ENCODE peak calls at places on chromosomes 6 and 20, in nine cellular contexts. B, J, Y, Z, N, R, G, F and C are unnamed samples.

GRCh38 chr6:63295553-63295952 is 24.2 kb downstream of the LGSN start:
- DNase-seq in G (no peak), Y (no peak), B (no peak), N (no peak), Z (no peak), R (no peak), F (no peak), J (no peak), C (no peak)

GRCh38 chr6:109791301-109791700 is 100.2 kb downstream of the FIG4 start:
- DNase-seq in Z (peak), B (no peak), R (peak), J (no peak), G (peak), Y (no peak), F (no peak), N (no peak), C (no peak)

GRCh38 chr6:33651947-33652346 is 30.8 kb downstream of the ITPR3 start:
- DNase-seq in Z (peak), N (no peak), B (no peak), Y (no peak), G (no peak), J (no peak), R (no peak), F (no peak), C (no peak)

GRCh38 chr6:154402081-154402780 is 45.6 kb upstream of the IPCEF1 start:
- DNase-seq in N (no peak), G (no peak), Z (no peak), F (no peak), J (no peak), B (no peak), Y (no peak), R (no peak), C (no peak)

GRCh38 chr6:160002882-160003281 is 34.0 kb downstream of the IGF2R start:
- DNase-seq in F (no peak), J (no peak), N (no peak), R (no peak), G (no peak), Y (no peak), Z (no peak), B (no peak), C (no peak)

GRCh38 chr20:53805895-53806384 is 212.3 kb upstream of the ZNF217 start:
- DNase-seq in G (no peak), J (peak), B (no peak), N (no peak), F (no peak), R (no peak), Z (no peak), Y (no peak), C (no peak)

GRCh38 chr6:36249010-36249409 is 20.9 kb upstream of the PNPLA1 start:
- DNase-seq in F (no peak), Y (no peak), J (no peak), Z (no peak), R (no peak), N (no peak), G (no peak), B (no peak), C (no peak)

GRCh38 chr20:25238319-25239037 is 9.4 kb upstream of the PYGB start:
- DNase-seq in R (no peak), G (no peak), N (no peak), Y (no peak), Z (no peak), F (no peak), B (no peak), J (no peak), C (no peak)

GRCh38 chr6:31472259-31472658 is 25.7 kb upstream of the MICB start:
- DNase-seq in G (no peak), J (no peak), Y (no peak), Z (no peak), B (no peak), R (no peak), F (no peak), N (no peak), C (no peak)

GRCh38 chr20:8449120-8449519 is 317.1 kb downstream of the PLCB1 start:
- DNase-seq in N (no peak), J (no peak), F (no peak), Z (no peak), Y (no peak), R (no peak), G (no peak), B (no peak), C (no peak)

GRCh38 chr20:52779125-52779524 is 193.0 kb upstream of the TSHZ2 start:
- DNase-seq in R (no peak), Y (no peak), J (no peak), Z (no peak), F (no peak), G (no peak), B (no peak), N (no peak), C (no peak)

GRCh38 chr20:52789716-52790115 is 182.4 kb upstream of the TSHZ2 start:
- DNase-seq in B (no peak), Y (no peak), Z (no peak), F (no peak), R (no peak), N (no peak), G (no peak), J (no peak), C (no peak)

GRCh38 chr20:52785678-52786077 is 186.5 kb upstream of the TSHZ2 start:
- DNase-seq in J (no peak), N (no peak), Y (no peak), G (no peak), Z (no peak), B (no peak), F (no peak), R (peak), C (no peak)

DNA sequence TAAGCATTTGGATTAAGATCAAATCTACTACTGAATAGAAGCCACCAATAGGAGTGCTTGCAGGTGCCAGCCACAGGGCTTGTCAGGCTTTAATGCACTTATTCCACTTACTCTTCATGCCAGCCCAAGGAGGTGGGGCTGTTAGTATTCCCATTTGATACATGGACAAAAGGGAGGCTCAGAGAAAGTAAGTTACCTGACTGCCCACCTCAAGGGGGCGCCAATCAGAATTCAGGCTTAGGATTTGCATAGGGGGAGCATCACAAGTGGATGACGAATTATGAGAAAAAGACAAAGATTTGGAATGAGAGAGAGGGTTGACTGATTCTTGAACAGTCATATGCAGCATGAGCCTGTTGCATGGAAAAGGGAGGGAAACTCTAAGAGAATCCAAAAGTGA is 188.4 kb upstream of the TSHZ2 start:
- DNase-seq in Z (no peak), R (no peak), Y (no peak), F (no peak), B (no peak), N (no peak), J (no peak), G (peak), C (no peak)
- TF ChIP-seq CTCF in Z (no peak), R (no peak), Y (no peak), F (peak), B (peak), N (peak), J (no peak), G (peak), C (peak)

GRCh38 chr6:75143186-75143585 is 62.7 kb downstream of the COL12A1 start:
- DNase-seq in Z (no peak), B (no peak), F (no peak), Y (no peak), G (no peak), J (no peak), N (no peak), R (no peak), C (no peak)

GRCh38 chr6:75145211-75145610 is 60.6 kb downstream of the COL12A1 start:
- DNase-seq in R (no peak), G (no peak), F (no peak), Z (no peak), Y (peak), B (no peak), N (no peak), J (no peak), C (no peak)

GRCh38 chr6:75144396-75144795 is 61.5 kb downstream of the COL12A1 start:
- DNase-seq in N (no peak), G (no peak), J (no peak), Y (no peak), Z (no peak), B (no peak), R (no peak), F (no peak), C (no peak)

GRCh38 chr6:75147512-75147911 is 58.3 kb downstream of the COL12A1 start:
- DNase-seq in G (no peak), Y (no peak), R (no peak), F (peak), N (no peak), B (no peak), J (no peak), Z (no peak), C (no peak)

GRCh38 chr6:75145976-75146375 is 59.9 kb downstream of the COL12A1 start:
- DNase-seq in B (no peak), R (no peak), F (no peak), Y (no peak), J (no peak), G (no peak), N (no peak), Z (no peak), C (no peak)
- TF ChIP-seq CTCF in B (no peak), R (no peak), F (no peak), Y (no peak), J (no peak), G (no peak), N (no peak), Z (no peak), C (no peak)

GRCh38 chr6:152952866-152953509 is 29.9 kb downstream of the FBXO5 start:
- DNase-seq in Z (no peak), R (no peak), G (no peak), N (no peak), F (no peak), Y (no peak), J (no peak), B (peak), C (no peak)
- TF ChIP-seq CTCF in Z (peak), R (peak), G (no peak), N (peak), F (peak), Y (peak), J (peak), B (peak), C (peak)

GRCh38 chr20:16363832-16364687 is 209.2 kb downstream of the KIF16B start:
- DNase-seq in Z (no peak), N (no peak), F (no peak), Y (no peak), J (no peak), B (no peak), G (no peak), R (no peak), C (no peak)

GRCh38 chr20:16369441-16369840 is 203.8 kb downstream of the KIF16B start:
- DNase-seq in F (no peak), B (no peak), R (no peak), Y (no peak), N (no peak), G (no peak), J (no peak), Z (no peak), C (no peak)

GRCh38 chr20:16367948-16368560 is 205.2 kb downstream of the KIF16B start:
- DNase-seq in B (no peak), Y (no peak), R (no peak), F (no peak), N (no peak), Z (no peak), G (no peak), J (no peak), C (no peak)

GRCh38 chr20:16366548-16366947 is 206.7 kb downstream of the KIF16B start:
- DNase-seq in Y (no peak), F (no peak), B (no peak), G (no peak), J (no peak), R (no peak), N (no peak), Z (no peak), C (no peak)

DNA sequence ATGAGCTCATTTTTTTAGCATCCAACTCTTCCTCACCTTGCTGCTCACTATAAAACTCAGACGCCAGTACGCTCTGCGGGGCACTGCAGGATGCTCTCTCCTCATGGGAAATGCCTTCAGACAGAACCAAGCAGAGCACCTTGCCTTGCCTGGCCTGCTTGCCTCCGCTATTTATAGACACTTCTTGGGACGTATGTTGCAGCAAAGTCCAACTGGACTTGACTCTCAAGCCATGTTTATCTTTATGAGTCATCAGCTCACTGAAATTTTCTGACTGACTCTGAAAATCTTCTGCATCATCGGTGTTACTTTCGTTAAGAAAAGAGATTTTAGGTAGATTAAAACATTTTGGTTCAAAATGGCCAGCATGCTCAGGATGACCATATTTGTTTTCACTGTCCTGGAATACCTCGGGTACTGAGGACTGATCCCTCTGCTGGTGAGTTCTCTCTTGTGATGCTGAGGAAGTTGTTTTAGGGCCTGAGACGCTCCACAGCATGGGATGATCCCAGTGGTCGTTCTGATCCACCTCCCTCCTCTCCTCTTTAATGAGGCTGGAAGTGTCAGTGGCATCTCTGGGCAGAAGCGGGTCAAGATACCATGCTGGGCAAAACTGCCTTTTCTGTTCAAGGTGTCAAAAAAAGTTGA is 204.5 kb downstream of the KIF16B start:
- DNase-seq in R (no peak), B (no peak), N (no peak), G (no peak), Z (no peak), J (no peak), Y (no peak), F (no peak), C (no peak)
- TF ChIP-seq CTCF in R (no peak), B (no peak), N (no peak), G (no peak), Z (no peak), J (no peak), Y (no peak), F (no peak), C (no peak)

DNA sequence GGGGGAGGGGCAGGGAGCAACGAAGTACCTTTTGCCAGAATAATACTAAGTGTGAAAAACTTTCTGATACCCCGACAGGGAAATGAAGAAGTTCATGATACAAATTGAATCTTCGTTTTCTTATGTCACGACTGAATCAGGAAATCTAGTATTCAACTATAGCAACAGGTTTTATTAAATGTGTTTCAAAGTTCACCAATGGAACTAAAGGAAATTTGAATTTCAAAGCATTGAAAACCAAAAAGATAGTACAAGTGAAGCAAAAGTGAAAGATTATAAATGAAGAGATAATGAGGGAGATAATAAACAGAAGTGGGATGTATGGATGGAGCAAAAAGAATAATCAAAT is 333.2 kb downstream of the ADGRB3 start:
- DNase-seq in R (no peak), B (no peak), Z (no peak), N (no peak), Y (no peak), F (no peak), J (no peak), G (no peak), C (no peak)
- TF ChIP-seq CTCF in R (no peak), B (peak), Z (no peak), N (no peak), Y (no peak), F (no peak), J (no peak), G (no peak), C (no peak)

GRCh38 chr6:153108320-153108719 is 22.8 kb downstream of the RGS17 start:
- DNase-seq in G (no peak), N (no peak), Y (no peak), B (no peak), Z (no peak), R (no peak), J (no peak), F (no peak), C (no peak)
- TF ChIP-seq CTCF in G (no peak), N (peak), Y (peak), B (no peak), Z (peak), R (no peak), J (no peak), F (peak), C (peak)

GRCh38 chr6:116451916-116452315 is 9.3 kb upstream of the CALHM6 start:
- DNase-seq in G (no peak), N (no peak), Y (no peak), R (no peak), F (no peak), Z (no peak), J (no peak), B (no peak), C (no peak)
- TF ChIP-seq CTCF in G (no peak), N (no peak), Y (no peak), R (no peak), F (no peak), Z (no peak), J (no peak), B (no peak), C (no peak)